ENCODE peak calls at places on chromosomes 5 and 9, in ten cellular contexts. F, Z, C, L, I, M, G, Y, X and O are unnamed samples.

GRCh38 chr9:132989414-132989996 is 11.0 kb downstream of the GFI1B start:
- DNase-seq in Y (no peak), Z (no peak), C (no peak), M (no peak), X (no peak), F (no peak), G (no peak), I (no peak), L (no peak), O (no peak)

GRCh38 chr9:134434896-134435506 is 108.7 kb downstream of the RXRA start:
- DNase-seq in I (peak), Y (peak), C (peak), G (no peak), F (no peak), M (no peak), Z (no peak), L (peak), X (peak), O (peak)

GRCh38 chr5:52922384-52922783 is 66.8 kb upstream of the ITGA2 start:
- DNase-seq in X (no peak), M (no peak), Z (no peak), F (no peak), Y (peak), C (peak), G (no peak), L (peak), I (peak), O (no peak)

GRCh38 chr5:73515232-73515631 is 17.0 kb downstream of the BTF3 start:
- DNase-seq in I (no peak), F (no peak), X (no peak), Y (no peak), L (no peak), Z (no peak), C (peak), G (no peak), M (no peak), O (no peak)

GRCh38 chr5:98775246-98775961 is 1.9 kb downstream of the RGMB start:
- DNase-seq in G (no peak), I (no peak), Y (no peak), C (no peak), L (peak), F (no peak), Z (no peak), M (no peak), X (no peak), O (no peak)

GRCh38 chr9:20703146-20703545 is 19.1 kb downstream of the FOCAD start:
- DNase-seq in G (no peak), Y (no peak), C (no peak), L (no peak), I (no peak), M (no peak), X (no peak), F (no peak), Z (no peak), O (no peak)

GRCh38 chr5:390571-391491 is 52.1 kb upstream of the EXOC3 start:
- DNase-seq in I (no peak), M (no peak), C (no peak), L (no peak), X (no peak), G (no peak), Y (no peak), F (no peak), Z (no peak), O (no peak)

GRCh38 chr9:117927354-117927753 is 223.2 kb downstream of the TLR4 start:
- DNase-seq in Y (no peak), Z (no peak), G (no peak), X (no peak), F (no peak), C (no peak), M (peak), L (no peak), I (no peak), O (no peak)

GRCh38 chr5:58042933-58043606 is 416.8 kb downstream of the PLK2 start:
- DNase-seq in G (no peak), C (peak), Y (no peak), L (no peak), M (no peak), F (no peak), X (no peak), Z (no peak), I (peak), O (no peak)

GRCh38 chr5:108380531-108381021 is 1.3 kb downstream of the FBXL17 start:
- DNase-seq in Y (no peak), Z (peak), M (peak), I (peak), G (peak), C (peak), F (peak), L (peak), X (peak), O (no peak)

GRCh38 chr9:133634024-133634691 is 2.0 kb upstream of the DBH start:
- DNase-seq in L (no peak), G (no peak), I (no peak), X (no peak), Z (no peak), F (no peak), C (no peak), M (no peak), Y (no peak), O (no peak)

GRCh38 chr5:148839960-148840359 is 13.5 kb downstream of the ADRB2 start:
- DNase-seq in F (no peak), I (no peak), X (no peak), M (no peak), G (no peak), L (no peak), Z (no peak), C (no peak), Y (no peak), O (no peak)

GRCh38 chr9:136482046-136482792 is 621 bp downstream of the SEC16A start:
- DNase-seq in F (peak), Z (no peak), X (no peak), M (peak), Y (no peak), G (peak), I (peak), L (peak), C (no peak), O (no peak)

GRCh38 chr5:60332244-60333018 is 367.5 kb downstream of the DEPDC1B start:
- DNase-seq in L (peak), C (no peak), M (no peak), Z (no peak), I (peak), X (no peak), G (no peak), Y (peak), F (no peak), O (no peak)

GRCh38 chr9:71819115-71819739 is 50.9 kb upstream of the CEMIP2 start:
- DNase-seq in C (no peak), G (peak), X (peak), Z (no peak), Y (no peak), I (peak), F (peak), M (peak), L (peak), O (no peak)

GRCh38 chr5:179137643-179138567 is 77.7 kb downstream of the ZNF354C start:
- DNase-seq in L (peak), G (no peak), I (no peak), Y (no peak), X (no peak), F (no peak), C (no peak), Z (no peak), M (no peak), O (no peak)

GRCh38 chr5:34703767-34704324 is 47.7 kb downstream of the RAI14 start:
- DNase-seq in X (no peak), I (no peak), F (no peak), G (no peak), C (no peak), Y (no peak), L (no peak), M (no peak), Z (no peak), O (peak)

GRCh38 chr9:95874303-95874988 is 1.0 kb upstream of the ERCC6L2 start:
- DNase-seq in I (peak), C (no peak), Z (no peak), X (no peak), M (no peak), L (no peak), Y (no peak), F (no peak), G (no peak), O (no peak)

GRCh38 chr5:72501475-72501874 is 5.7 kb downstream of the ZNF366 start:
- DNase-seq in Z (no peak), C (no peak), F (no peak), M (no peak), G (no peak), Y (no peak), L (peak), I (no peak), X (no peak), O (no peak)

GRCh38 chr9:83582026-83582425 is 40.9 kb upstream of the IDNK start:
- DNase-seq in Z (no peak), C (no peak), Y (peak), G (no peak), L (peak), I (no peak), F (no peak), X (no peak), M (no peak), O (no peak)

GRCh38 chr9:98491778-98492177 is 217.0 kb downstream of the GABBR2 start:
- DNase-seq in C (peak), Z (no peak), Y (no peak), F (no peak), I (peak), X (peak), G (no peak), L (peak), M (no peak), O (no peak)